ENCODE peak calls at places on chromosomes 13 and 19, in four cellular contexts. One of them, this sample, is unnamed.

GRCh38 chr19:48819366-48819816 is 8.6 kb upstream of the BCAT2 start:
- DNase-seq in activated CD4-positive, alpha-beta T cell treated with anti-CD3 and anti-CD28 coated beads, Interleukin-2, amount 10 ng/mL, durations not matched to agents 7 days and 5 days: no peak
- DNase-seq in NCI-H1105 treated with DMSO at 0.1 percent for 48 hours: no peak
- DNase-seq in stimulated activated CD4-positive, alpha-beta T cell treated with anti-CD3 and anti-CD28 coated beads, TNF-alpha, amount 100 ng/mL, for 24 hours: no peak
- DNase-seq in this sample: peak

GRCh38 chr13:25180795-25181537 is 8.9 kb upstream of the AMER2 start:
- DNase-seq in activated CD4-positive, alpha-beta T cell treated with anti-CD3 and anti-CD28 coated beads, Interleukin-2, amount 10 ng/mL, durations not matched to agents 7 days and 5 days: no peak
- DNase-seq in NCI-H1105 treated with DMSO at 0.1 percent for 48 hours: no peak
- DNase-seq in stimulated activated CD4-positive, alpha-beta T cell treated with anti-CD3 and anti-CD28 coated beads, TNF-alpha, amount 100 ng/mL, for 24 hours: no peak
- DNase-seq in this sample: no peak

GRCh38 chr13:30870049-30870884 is 35.8 kb upstream of the MEDAG start:
- DNase-seq in activated CD4-positive, alpha-beta T cell treated with anti-CD3 and anti-CD28 coated beads, Interleukin-2, amount 10 ng/mL, durations not matched to agents 7 days and 5 days: peak
- DNase-seq in NCI-H1105 treated with DMSO at 0.1 percent for 48 hours: no peak
- DNase-seq in stimulated activated CD4-positive, alpha-beta T cell treated with anti-CD3 and anti-CD28 coated beads, TNF-alpha, amount 100 ng/mL, for 24 hours: no peak
- DNase-seq in this sample: peak

GRCh38 chr13:37225414-37226047 is 120.1 kb upstream of the CSNK1A1L start:
- DNase-seq in activated CD4-positive, alpha-beta T cell treated with anti-CD3 and anti-CD28 coated beads, Interleukin-2, amount 10 ng/mL, durations not matched to agents 7 days and 5 days: no peak
- DNase-seq in NCI-H1105 treated with DMSO at 0.1 percent for 48 hours: no peak
- DNase-seq in stimulated activated CD4-positive, alpha-beta T cell treated with anti-CD3 and anti-CD28 coated beads, TNF-alpha, amount 100 ng/mL, for 24 hours: no peak
- DNase-seq in this sample: peak

GRCh38 chr13:107765724-107766436 is 449.5 kb downstream of the LIG4 start:
- DNase-seq in activated CD4-positive, alpha-beta T cell treated with anti-CD3 and anti-CD28 coated beads, Interleukin-2, amount 10 ng/mL, durations not matched to agents 7 days and 5 days: no peak
- DNase-seq in NCI-H1105 treated with DMSO at 0.1 percent for 48 hours: peak
- DNase-seq in stimulated activated CD4-positive, alpha-beta T cell treated with anti-CD3 and anti-CD28 coated beads, TNF-alpha, amount 100 ng/mL, for 24 hours: no peak
- DNase-seq in this sample: peak

GRCh38 chr13:33262069-33262487 is 23.5 kb downstream of the STARD13 start:
- DNase-seq in activated CD4-positive, alpha-beta T cell treated with anti-CD3 and anti-CD28 coated beads, Interleukin-2, amount 10 ng/mL, durations not matched to agents 7 days and 5 days: no peak
- DNase-seq in NCI-H1105 treated with DMSO at 0.1 percent for 48 hours: peak
- DNase-seq in stimulated activated CD4-positive, alpha-beta T cell treated with anti-CD3 and anti-CD28 coated beads, TNF-alpha, amount 100 ng/mL, for 24 hours: no peak
- DNase-seq in this sample: no peak

GRCh38 chr19:36972594-36972993 is 56.5 kb downstream of the ZNF568 start:
- DNase-seq in activated CD4-positive, alpha-beta T cell treated with anti-CD3 and anti-CD28 coated beads, Interleukin-2, amount 10 ng/mL, durations not matched to agents 7 days and 5 days: no peak
- DNase-seq in NCI-H1105 treated with DMSO at 0.1 percent for 48 hours: no peak
- DNase-seq in stimulated activated CD4-positive, alpha-beta T cell treated with anti-CD3 and anti-CD28 coated beads, TNF-alpha, amount 100 ng/mL, for 24 hours: no peak
- DNase-seq in this sample: no peak

GRCh38 chr19:952680-953500 is 27.1 kb downstream of the ARID3A start:
- DNase-seq in activated CD4-positive, alpha-beta T cell treated with anti-CD3 and anti-CD28 coated beads, Interleukin-2, amount 10 ng/mL, durations not matched to agents 7 days and 5 days: peak
- DNase-seq in NCI-H1105 treated with DMSO at 0.1 percent for 48 hours: no peak
- DNase-seq in stimulated activated CD4-positive, alpha-beta T cell treated with anti-CD3 and anti-CD28 coated beads, TNF-alpha, amount 100 ng/mL, for 24 hours: no peak
- DNase-seq in this sample: peak

GRCh38 chr13:30026093-30026492 is 175.7 kb upstream of the UBL3 start:
- DNase-seq in activated CD4-positive, alpha-beta T cell treated with anti-CD3 and anti-CD28 coated beads, Interleukin-2, amount 10 ng/mL, durations not matched to agents 7 days and 5 days: no peak
- DNase-seq in NCI-H1105 treated with DMSO at 0.1 percent for 48 hours: no peak
- DNase-seq in stimulated activated CD4-positive, alpha-beta T cell treated with anti-CD3 and anti-CD28 coated beads, TNF-alpha, amount 100 ng/mL, for 24 hours: no peak
- DNase-seq in this sample: peak

GRCh38 chr19:40445637-40445944 is 1.5 kb upstream of the SERTAD3 start:
- DNase-seq in activated CD4-positive, alpha-beta T cell treated with anti-CD3 and anti-CD28 coated beads, Interleukin-2, amount 10 ng/mL, durations not matched to agents 7 days and 5 days: no peak
- DNase-seq in NCI-H1105 treated with DMSO at 0.1 percent for 48 hours: no peak
- DNase-seq in stimulated activated CD4-positive, alpha-beta T cell treated with anti-CD3 and anti-CD28 coated beads, TNF-alpha, amount 100 ng/mL, for 24 hours: no peak
- DNase-seq in this sample: no peak

GRCh38 chr19:5718032-5718578 is 1.8 kb downstream of the LONP1 start:
- DNase-seq in activated CD4-positive, alpha-beta T cell treated with anti-CD3 and anti-CD28 coated beads, Interleukin-2, amount 10 ng/mL, durations not matched to agents 7 days and 5 days: no peak
- DNase-seq in NCI-H1105 treated with DMSO at 0.1 percent for 48 hours: no peak
- DNase-seq in stimulated activated CD4-positive, alpha-beta T cell treated with anti-CD3 and anti-CD28 coated beads, TNF-alpha, amount 100 ng/mL, for 24 hours: no peak
- DNase-seq in this sample: peak

GRCh38 chr19:32877323-32877912 is 7.9 kb upstream of the SLC7A9 start:
- DNase-seq in activated CD4-positive, alpha-beta T cell treated with anti-CD3 and anti-CD28 coated beads, Interleukin-2, amount 10 ng/mL, durations not matched to agents 7 days and 5 days: no peak
- DNase-seq in NCI-H1105 treated with DMSO at 0.1 percent for 48 hours: no peak
- DNase-seq in stimulated activated CD4-positive, alpha-beta T cell treated with anti-CD3 and anti-CD28 coated beads, TNF-alpha, amount 100 ng/mL, for 24 hours: no peak
- DNase-seq in this sample: no peak

GRCh38 chr19:48630289-48631036 is 6.7 kb downstream of the DBP start:
- DNase-seq in activated CD4-positive, alpha-beta T cell treated with anti-CD3 and anti-CD28 coated beads, Interleukin-2, amount 10 ng/mL, durations not matched to agents 7 days and 5 days: no peak
- DNase-seq in NCI-H1105 treated with DMSO at 0.1 percent for 48 hours: peak
- DNase-seq in stimulated activated CD4-positive, alpha-beta T cell treated with anti-CD3 and anti-CD28 coated beads, TNF-alpha, amount 100 ng/mL, for 24 hours: no peak
- DNase-seq in this sample: peak

GRCh38 chr19:56110515-56111448 is 10.3 kb downstream of the ZNF787 start:
- DNase-seq in activated CD4-positive, alpha-beta T cell treated with anti-CD3 and anti-CD28 coated beads, Interleukin-2, amount 10 ng/mL, durations not matched to agents 7 days and 5 days: no peak
- DNase-seq in NCI-H1105 treated with DMSO at 0.1 percent for 48 hours: no peak
- DNase-seq in stimulated activated CD4-positive, alpha-beta T cell treated with anti-CD3 and anti-CD28 coated beads, TNF-alpha, amount 100 ng/mL, for 24 hours: no peak
- DNase-seq in this sample: peak

GRCh38 chr13:108069521-108070210 is 145.7 kb downstream of the LIG4 start:
- DNase-seq in activated CD4-positive, alpha-beta T cell treated with anti-CD3 and anti-CD28 coated beads, Interleukin-2, amount 10 ng/mL, durations not matched to agents 7 days and 5 days: no peak
- DNase-seq in NCI-H1105 treated with DMSO at 0.1 percent for 48 hours: no peak
- DNase-seq in stimulated activated CD4-positive, alpha-beta T cell treated with anti-CD3 and anti-CD28 coated beads, TNF-alpha, amount 100 ng/mL, for 24 hours: no peak
- DNase-seq in this sample: no peak

GRCh38 chr13:87887459-87888123 is 216.4 kb downstream of the SLITRK5 start:
- DNase-seq in activated CD4-positive, alpha-beta T cell treated with anti-CD3 and anti-CD28 coated beads, Interleukin-2, amount 10 ng/mL, durations not matched to agents 7 days and 5 days: no peak
- DNase-seq in NCI-H1105 treated with DMSO at 0.1 percent for 48 hours: no peak
- DNase-seq in stimulated activated CD4-positive, alpha-beta T cell treated with anti-CD3 and anti-CD28 coated beads, TNF-alpha, amount 100 ng/mL, for 24 hours: no peak
- DNase-seq in this sample: no peak

GRCh38 chr19:10517361-10517759 is at the start of gene S1PR5:
- DNase-seq in activated CD4-positive, alpha-beta T cell treated with anti-CD3 and anti-CD28 coated beads, Interleukin-2, amount 10 ng/mL, durations not matched to agents 7 days and 5 days: no peak
- DNase-seq in NCI-H1105 treated with DMSO at 0.1 percent for 48 hours: peak
- DNase-seq in stimulated activated CD4-positive, alpha-beta T cell treated with anti-CD3 and anti-CD28 coated beads, TNF-alpha, amount 100 ng/mL, for 24 hours: no peak
- DNase-seq in this sample: no peak

GRCh38 chr19:23980805-23981204 is 66.1 kb downstream of the ZNF726 start:
- DNase-seq in activated CD4-positive, alpha-beta T cell treated with anti-CD3 and anti-CD28 coated beads, Interleukin-2, amount 10 ng/mL, durations not matched to agents 7 days and 5 days: no peak
- DNase-seq in NCI-H1105 treated with DMSO at 0.1 percent for 48 hours: no peak
- DNase-seq in stimulated activated CD4-positive, alpha-beta T cell treated with anti-CD3 and anti-CD28 coated beads, TNF-alpha, amount 100 ng/mL, for 24 hours: no peak
- DNase-seq in this sample: no peak

GRCh38 chr19:1110809-1111640 is 7.2 kb downstream of the GPX4 start:
- DNase-seq in activated CD4-positive, alpha-beta T cell treated with anti-CD3 and anti-CD28 coated beads, Interleukin-2, amount 10 ng/mL, durations not matched to agents 7 days and 5 days: no peak
- DNase-seq in NCI-H1105 treated with DMSO at 0.1 percent for 48 hours: no peak
- DNase-seq in stimulated activated CD4-positive, alpha-beta T cell treated with anti-CD3 and anti-CD28 coated beads, TNF-alpha, amount 100 ng/mL, for 24 hours: no peak
- DNase-seq in this sample: no peak

GRCh38 chr13:54750521-54750920 is 1721.9 kb downstream of the OLFM4 start:
- DNase-seq in activated CD4-positive, alpha-beta T cell treated with anti-CD3 and anti-CD28 coated beads, Interleukin-2, amount 10 ng/mL, durations not matched to agents 7 days and 5 days: no peak
- DNase-seq in NCI-H1105 treated with DMSO at 0.1 percent for 48 hours: no peak
- DNase-seq in stimulated activated CD4-positive, alpha-beta T cell treated with anti-CD3 and anti-CD28 coated beads, TNF-alpha, amount 100 ng/mL, for 24 hours: no peak
- DNase-seq in this sample: no peak

GRCh38 chr19:50384685-50385535 is 763 bp downstream of the POLD1 start:
- DNase-seq in activated CD4-positive, alpha-beta T cell treated with anti-CD3 and anti-CD28 coated beads, Interleukin-2, amount 10 ng/mL, durations not matched to agents 7 days and 5 days: no peak
- DNase-seq in NCI-H1105 treated with DMSO at 0.1 percent for 48 hours: peak
- DNase-seq in stimulated activated CD4-positive, alpha-beta T cell treated with anti-CD3 and anti-CD28 coated beads, TNF-alpha, amount 100 ng/mL, for 24 hours: no peak
- DNase-seq in this sample: peak

GRCh38 chr19:28836366-28836765 is 376.6 kb downstream of the UQCRFS1 start:
- DNase-seq in activated CD4-positive, alpha-beta T cell treated with anti-CD3 and anti-CD28 coated beads, Interleukin-2, amount 10 ng/mL, durations not matched to agents 7 days and 5 days: no peak
- DNase-seq in NCI-H1105 treated with DMSO at 0.1 percent for 48 hours: peak
- DNase-seq in stimulated activated CD4-positive, alpha-beta T cell treated with anti-CD3 and anti-CD28 coated beads, TNF-alpha, amount 100 ng/mL, for 24 hours: no peak
- DNase-seq in this sample: no peak

GRCh38 chr13:94966380-94966779 is 254.0 kb upstream of the SOX21 start:
- DNase-seq in activated CD4-positive, alpha-beta T cell treated with anti-CD3 and anti-CD28 coated beads, Interleukin-2, amount 10 ng/mL, durations not matched to agents 7 days and 5 days: no peak
- DNase-seq in NCI-H1105 treated with DMSO at 0.1 percent for 48 hours: peak
- DNase-seq in stimulated activated CD4-positive, alpha-beta T cell treated with anti-CD3 and anti-CD28 coated beads, TNF-alpha, amount 100 ng/mL, for 24 hours: no peak
- DNase-seq in this sample: no peak

GRCh38 chr19:13751436-13751835 is 12.9 kb upstream of the MRI1 start:
- DNase-seq in activated CD4-positive, alpha-beta T cell treated with anti-CD3 and anti-CD28 coated beads, Interleukin-2, amount 10 ng/mL, durations not matched to agents 7 days and 5 days: no peak
- DNase-seq in NCI-H1105 treated with DMSO at 0.1 percent for 48 hours: no peak
- DNase-seq in stimulated activated CD4-positive, alpha-beta T cell treated with anti-CD3 and anti-CD28 coated beads, TNF-alpha, amount 100 ng/mL, for 24 hours: no peak
- DNase-seq in this sample: no peak

GRCh38 chr19:51140441-51140840 is 1.7 kb upstream of the SIGLEC7 start:
- DNase-seq in activated CD4-positive, alpha-beta T cell treated with anti-CD3 and anti-CD28 coated beads, Interleukin-2, amount 10 ng/mL, durations not matched to agents 7 days and 5 days: no peak
- DNase-seq in NCI-H1105 treated with DMSO at 0.1 percent for 48 hours: no peak
- DNase-seq in stimulated activated CD4-positive, alpha-beta T cell treated with anti-CD3 and anti-CD28 coated beads, TNF-alpha, amount 100 ng/mL, for 24 hours: no peak
- DNase-seq in this sample: no peak

GRCh38 chr13:97548736-97549135 is 114.8 kb downstream of the RAP2A start:
- DNase-seq in activated CD4-positive, alpha-beta T cell treated with anti-CD3 and anti-CD28 coated beads, Interleukin-2, amount 10 ng/mL, durations not matched to agents 7 days and 5 days: no peak
- DNase-seq in NCI-H1105 treated with DMSO at 0.1 percent for 48 hours: no peak
- DNase-seq in stimulated activated CD4-positive, alpha-beta T cell treated with anti-CD3 and anti-CD28 coated beads, TNF-alpha, amount 100 ng/mL, for 24 hours: no peak
- DNase-seq in this sample: no peak

GRCh38 chr13:59665736-59666135 is 498.0 kb downstream of the DIAPH3 start:
- DNase-seq in activated CD4-positive, alpha-beta T cell treated with anti-CD3 and anti-CD28 coated beads, Interleukin-2, amount 10 ng/mL, durations not matched to agents 7 days and 5 days: no peak
- DNase-seq in NCI-H1105 treated with DMSO at 0.1 percent for 48 hours: no peak
- DNase-seq in stimulated activated CD4-positive, alpha-beta T cell treated with anti-CD3 and anti-CD28 coated beads, TNF-alpha, amount 100 ng/mL, for 24 hours: no peak
- DNase-seq in this sample: no peak

GRCh38 chr13:50235604-50236003 is 220.4 kb downstream of the KCNRG start:
- DNase-seq in activated CD4-positive, alpha-beta T cell treated with anti-CD3 and anti-CD28 coated beads, Interleukin-2, amount 10 ng/mL, durations not matched to agents 7 days and 5 days: no peak
- DNase-seq in NCI-H1105 treated with DMSO at 0.1 percent for 48 hours: no peak
- DNase-seq in stimulated activated CD4-positive, alpha-beta T cell treated with anti-CD3 and anti-CD28 coated beads, TNF-alpha, amount 100 ng/mL, for 24 hours: no peak
- DNase-seq in this sample: no peak

GRCh38 chr19:14400913-14401312 is 18.2 kb downstream of the DDX39A start:
- DNase-seq in activated CD4-positive, alpha-beta T cell treated with anti-CD3 and anti-CD28 coated beads, Interleukin-2, amount 10 ng/mL, durations not matched to agents 7 days and 5 days: no peak
- DNase-seq in NCI-H1105 treated with DMSO at 0.1 percent for 48 hours: no peak
- DNase-seq in stimulated activated CD4-positive, alpha-beta T cell treated with anti-CD3 and anti-CD28 coated beads, TNF-alpha, amount 100 ng/mL, for 24 hours: no peak
- DNase-seq in this sample: no peak

GRCh38 chr19:54390942-54391577 is 24.2 kb upstream of the TTYH1 start:
- DNase-seq in activated CD4-positive, alpha-beta T cell treated with anti-CD3 and anti-CD28 coated beads, Interleukin-2, amount 10 ng/mL, durations not matched to agents 7 days and 5 days: peak
- DNase-seq in NCI-H1105 treated with DMSO at 0.1 percent for 48 hours: peak
- DNase-seq in stimulated activated CD4-positive, alpha-beta T cell treated with anti-CD3 and anti-CD28 coated beads, TNF-alpha, amount 100 ng/mL, for 24 hours: no peak
- DNase-seq in this sample: peak